ENCODE peak calls at places on chromosomes 5 and 9, in four cellular contexts. Z is uterus, M is epithelial cell of esophagus, A is AG10803. F is an unnamed sample.

GRCh38 chr9:125189011-125189360 is 617 bp downstream of the PPP6C start:
- DNase-seq in Z (no peak), M (peak; percentile 21), A (no peak), F (no peak)

GRCh38 chr5:30607301-30607700 is 586.2 kb upstream of the CDH6 start:
- DNase-seq in A (no peak), M (peak; percentile 44), Z (no peak), F (no peak)

GRCh38 chr9:131695366-131696162 is 44.3 kb downstream of the RAPGEF1 start:
- DNase-seq in A (no peak), Z (no peak), M (no peak), F (no peak)

GRCh38 chr9:81650836-81651545 is 38.4 kb downstream of the TLE1 start:
- DNase-seq in A (no peak), M (no peak), Z (no peak), F (no peak)

GRCh38 chr5:113378960-113379541 is 55.7 kb downstream of the TSSK1B start:
- DNase-seq in Z (peak; percentile 35), A (peak; percentile 56), M (peak; percentile 75), F (peak; percentile 19)

GRCh38 chr9:116015855-116016254 is 137.7 kb upstream of the PAPPA start:
- DNase-seq in A (no peak), Z (no peak), M (no peak), F (no peak)

GRCh38 chr5:10699281-10699874 is 61.7 kb downstream of the DAP start:
- DNase-seq in M (no peak), A (no peak), Z (no peak), F (no peak)

GRCh38 chr5:58886315-58887207 is 303.7 kb downstream of the RAB3C start:
- DNase-seq in M (peak; percentile 75), A (peak; percentile 60), Z (peak; percentile 32), F (no peak)

GRCh38 chr9:33233659-33234335 is 6.2 kb upstream of the SPINK4 start:
- DNase-seq in Z (no peak), A (peak; percentile 84), M (peak; percentile 99), F (peak; percentile 89)

GRCh38 chr5:33997331-33997983 is 10.4 kb downstream of the AMACR start:
- DNase-seq in A (peak; percentile 93), Z (peak; percentile 66), M (peak; percentile 68), F (no peak)

GRCh38 chr5:74630387-74631087 is 10.0 kb downstream of the ENC1 start:
- DNase-seq in A (peak; percentile 75), M (peak; percentile 97), Z (no peak), F (no peak)

GRCh38 chr5:40477856-40478546 is 201.7 kb upstream of the PTGER4 start:
- DNase-seq in A (peak; percentile 68), M (peak; percentile 81), Z (no peak), F (no peak)

GRCh38 chr9:86778761-86779160 is 168.5 kb downstream of the GAS1 start:
- DNase-seq in M (no peak), Z (no peak), A (peak; percentile 37), F (no peak)

GRCh38 chr9:89022902-89023301 is 31.6 kb downstream of the S1PR3 start:
- DNase-seq in A (peak; percentile 68), M (no peak), Z (peak; percentile 82), F (no peak)

GRCh38 chr9:36327903-36328302 is 69.7 kb upstream of the GNE start:
- DNase-seq in Z (no peak), A (peak; percentile 35), M (peak; percentile 60), F (no peak)

GRCh38 chr9:126164796-126165525 is 161.7 kb upstream of the MVB12B start:
- DNase-seq in Z (no peak), A (no peak), M (no peak), F (no peak)

GRCh38 chr5:132156413-132156812 is 71.2 kb downstream of the P4HA2 start:
- DNase-seq in Z (no peak), A (no peak), M (no peak), F (no peak)

GRCh38 chr5:156984064-156984463 is 21.0 kb upstream of the TIMD4 start:
- DNase-seq in Z (no peak), A (no peak), M (no peak), F (no peak)
- H3K4me3 ChIP-seq in Z (no peak overlapping the region), A (no peak overlapping the region), M (no peak overlapping the region), F (no peak overlapping the region)

DNA sequence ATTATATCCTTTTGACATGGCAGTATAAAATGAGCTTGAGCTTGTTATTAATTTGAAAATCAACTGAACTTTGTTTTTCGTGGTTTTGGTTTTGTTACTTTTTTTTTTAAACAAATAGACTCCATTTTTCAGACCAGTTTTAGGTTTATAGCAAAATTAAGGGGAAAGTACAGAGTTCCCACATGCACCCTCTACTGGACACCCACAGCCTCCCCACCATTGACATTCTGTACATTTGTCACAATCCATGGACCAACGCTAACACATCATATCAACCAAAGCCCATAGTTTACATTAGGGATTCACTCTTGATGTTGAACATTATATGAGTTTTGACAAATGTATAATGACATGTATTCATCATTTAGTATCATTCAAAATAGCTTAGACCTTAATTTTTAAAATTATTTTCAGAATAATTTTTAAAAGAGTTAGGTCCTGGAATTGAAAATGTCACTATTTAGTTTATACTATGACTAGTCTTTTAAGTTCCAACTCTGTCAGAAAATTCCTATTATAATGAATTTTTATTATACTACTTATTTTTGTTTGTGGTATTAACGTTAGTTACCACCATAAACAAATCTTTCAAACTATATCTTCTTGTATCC is 35.3 kb upstream of the JMY start:
- DNase-seq in A (no peak), M (no peak), Z (no peak), F (no peak)
- TF ChIP-seq CTCF in A (peak; percentile 54), M (peak; percentile 54), Z (peak; percentile 14), F (peak; percentile 70)

GRCh38 chr5:111309384-111309783 is 85.2 kb downstream of the CAMK4 start:
- DNase-seq in A (no peak), Z (no peak), M (no peak), F (no peak)
- H3K4me3 ChIP-seq in A (no peak overlapping the region), Z (no peak overlapping the region), M (no peak overlapping the region), F (no peak overlapping the region)

GRCh38 chr9:757246-757881 is 84.1 kb upstream of the DMRT1 start:
- DNase-seq in A (peak; percentile 63), Z (peak; percentile 50), M (peak; percentile 65), F (no peak)
- TF ChIP-seq CTCF in A (peak; percentile 74), Z (peak; percentile 63), M (peak; percentile 69), F (peak; percentile 67)

DNA sequence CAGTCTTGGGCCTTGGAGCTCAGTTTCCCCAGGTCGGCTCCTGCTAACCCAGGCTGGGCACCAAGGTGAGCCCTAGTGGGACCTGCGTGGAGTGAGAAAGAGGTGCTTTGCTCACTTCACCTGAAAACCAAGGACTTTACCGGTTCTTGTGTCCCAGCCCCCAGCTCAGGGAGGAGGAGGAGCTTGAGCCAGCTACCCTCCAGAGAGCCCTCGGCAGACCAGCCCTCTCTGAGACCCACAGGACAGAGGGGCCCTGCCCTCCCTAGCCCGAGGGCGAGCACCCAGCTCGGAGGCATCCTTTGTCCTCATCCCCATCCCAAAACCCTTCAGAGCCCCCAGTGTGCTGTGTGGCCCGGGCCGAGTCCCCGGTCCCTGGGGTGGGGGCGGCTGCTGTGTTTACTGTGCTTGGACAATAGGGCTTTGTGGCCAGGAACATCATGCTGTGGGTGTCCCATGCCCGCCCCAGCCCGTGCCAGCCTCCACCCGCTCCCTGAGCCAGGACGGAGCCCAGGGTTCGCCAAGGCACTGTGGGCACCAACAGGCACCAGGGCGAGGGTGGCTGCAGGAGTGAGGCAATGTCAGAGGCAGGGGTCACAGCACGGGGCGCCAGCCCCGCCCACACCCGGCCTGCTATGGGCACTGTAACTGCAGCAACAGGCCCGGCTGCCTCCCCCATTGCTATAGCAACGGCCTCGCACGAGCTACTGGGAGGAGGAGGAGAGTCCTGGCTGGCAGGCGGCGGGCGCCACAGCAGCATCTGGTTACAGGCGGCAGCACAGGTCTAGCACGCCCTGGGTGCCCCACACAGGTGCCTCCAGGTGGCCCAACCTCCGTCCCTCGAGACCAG is 2.7 kb downstream of the ABCA2 start:
- DNase-seq in A (no peak), Z (no peak), M (peak; percentile 68), F (no peak)
- H3K4me3 ChIP-seq in A (no peak overlapping the region), Z (no peak overlapping the region), M (no peak overlapping the region), F (no peak overlapping the region)

DNA sequence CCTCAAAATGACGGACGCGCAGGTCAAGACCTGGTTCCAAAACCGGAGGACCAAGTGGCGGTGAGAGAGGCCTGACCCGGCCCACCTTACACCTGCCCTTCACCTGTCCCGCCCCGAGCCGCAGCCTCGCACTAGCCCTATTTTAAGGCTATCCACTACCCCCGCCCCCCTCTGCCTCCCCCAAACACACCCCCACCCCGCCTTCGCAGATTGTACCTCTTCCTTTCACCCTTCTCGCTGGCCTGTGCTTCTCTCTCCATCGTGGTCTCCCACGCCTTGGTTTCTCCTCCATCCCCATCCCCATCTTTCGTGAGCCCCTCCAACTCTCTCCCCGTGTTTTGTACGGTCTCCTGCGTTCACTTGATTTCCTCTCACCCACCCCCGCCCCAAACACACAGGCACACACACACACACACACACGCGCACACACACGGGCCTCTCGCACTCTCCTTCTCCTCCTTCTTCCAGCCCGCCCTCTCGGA is 1.3 kb downstream of the TLX3 start:
- DNase-seq in M (no peak), A (no peak), Z (no peak), F (no peak)
- TF ChIP-seq CTCF in M (no peak), A (no peak), Z (no peak), F (no peak)

DNA sequence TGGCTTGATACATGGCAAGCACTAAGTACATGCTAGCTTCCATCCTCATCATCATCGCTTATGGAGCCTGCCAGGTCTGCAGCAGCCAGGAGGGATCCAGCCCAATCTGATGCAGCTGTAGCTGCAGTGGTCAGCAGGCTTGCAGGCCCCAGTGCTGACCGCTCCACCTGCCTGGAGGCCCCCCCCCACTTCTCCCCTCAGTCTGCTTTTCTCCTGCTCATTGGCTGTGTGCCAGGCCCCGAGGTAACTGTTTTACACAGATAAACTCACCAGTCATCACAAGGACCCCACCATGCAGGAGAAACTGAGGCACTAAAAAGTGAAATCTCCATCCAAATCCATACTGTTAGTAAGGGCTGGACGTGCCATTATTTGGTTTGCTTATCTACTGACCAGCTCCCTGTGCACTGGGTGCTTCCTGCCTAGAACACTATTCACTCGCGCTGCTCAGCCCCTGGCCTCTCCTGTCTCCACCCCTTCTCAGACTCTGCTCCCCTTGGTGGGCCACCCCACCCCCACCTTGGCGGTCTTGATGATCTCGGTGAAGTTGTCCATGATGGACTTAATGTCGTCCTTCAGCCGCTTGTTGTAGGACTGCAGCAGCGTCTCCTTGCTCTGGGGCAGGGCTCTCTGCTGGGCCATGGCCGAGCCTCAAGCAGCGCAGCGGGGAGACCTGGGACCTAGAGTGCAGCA is 1.8 kb downstream of the MED22 start:
- DNase-seq in A (no peak), Z (peak; percentile 49), M (no peak), F (no peak)
- H3K4me3 ChIP-seq in A (peak overlapping the region; percentile 100), Z (peak overlapping the region; percentile 93), M (peak overlapping the region; percentile 92), F (peak overlapping the region; percentile 90)

DNA sequence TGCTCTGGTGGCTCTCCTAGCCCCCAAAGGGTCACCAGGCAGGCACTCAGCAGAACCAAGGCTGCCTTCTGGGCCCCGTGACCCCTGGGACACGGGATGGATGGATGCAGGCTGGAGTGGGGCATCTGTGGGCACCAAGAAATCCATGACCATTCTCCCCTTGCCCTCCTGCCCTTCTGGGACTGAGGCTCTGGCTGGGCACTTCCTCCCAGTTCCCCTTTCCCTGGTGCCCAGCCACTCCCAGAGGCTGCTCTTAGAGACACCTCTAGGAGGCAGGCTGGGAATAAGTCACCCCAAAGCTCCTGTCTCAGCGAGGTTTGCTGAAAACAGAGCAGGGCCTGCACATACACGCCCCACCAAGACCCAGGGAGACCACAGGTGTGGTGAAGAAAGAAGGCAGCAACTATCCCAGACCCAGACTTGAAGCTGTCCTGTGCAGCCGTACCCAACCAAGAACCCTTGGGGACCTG is 943 bp downstream of the STING1 start:
- DNase-seq in A (peak; percentile 55), Z (peak; percentile 48), M (peak; percentile 77), F (no peak)
- TF ChIP-seq CTCF in A (peak; percentile 41), Z (peak; percentile 42), M (peak; percentile 37), F (no peak)

F was measured in epithelial cell of proximal tubule.